ENCODE peak calls at places on chromosomes 13 and 19, in four cellular contexts. M is stimulated activated CD8-positive, alpha-beta memory T cell treated with anti-CD3 and anti-CD28 coated beads, Interleukin-7, amount 100 ng/mL, for 4 hours; T is midbrain; F is kidney glomerular epithelial cell. U is an unnamed sample.
A peak's percentile ranks its signal among the peaks of the same experiment; 100 is the strongest.

GRCh38 chr19:8028951-8029491 is 23.5 kb upstream of the CCL25 start:
- DNase-seq in M (no peak), F (no peak), T (no peak), U (peak; percentile 49)

GRCh38 chr13:43846496-43846895 is 33.0 kb downstream of the CCDC122 start:
- DNase-seq in T (no peak), M (no peak), F (no peak), U (no peak)

GRCh38 chr13:110227864-110228643 is 78.9 kb downstream of the COL4A1 start:
- DNase-seq in F (no peak), M (no peak), T (no peak), U (no peak)

GRCh38 chr13:97328222-97328790 is 105.7 kb upstream of the RAP2A start:
- DNase-seq in M (no peak), F (peak; percentile 32), T (no peak), U (peak; percentile 79)

GRCh38 chr19:52961981-52962380 is 700 bp downstream of the ZNF816 start:
- DNase-seq in M (no peak), T (peak; percentile 4), F (peak; percentile 37), U (peak; percentile 36)

GRCh38 chr19:15098505-15098904 is 8.7 kb upstream of the SYDE1 start:
- DNase-seq in T (no peak), F (no peak), M (no peak), U (no peak)

GRCh38 chr13:74570046-74570445 is 435.8 kb upstream of the KLF12 start:
- DNase-seq in F (no peak), M (no peak), T (no peak), U (no peak)

GRCh38 chr13:113216165-113217056 is 7.0 kb downstream of the CUL4A start:
- DNase-seq in M (no peak), T (peak; percentile 27), F (peak; percentile 37), U (peak; percentile 49)

GRCh38 chr13:108895220-108895704 is 265.9 kb downstream of the MYO16 start:
- DNase-seq in M (no peak), T (peak; percentile 28), F (peak; percentile 50), U (peak; percentile 34)

GRCh38 chr13:113474179-113474578 is 16.3 kb downstream of the DCUN1D2 start:
- DNase-seq in F (peak; percentile 43), M (no peak), T (no peak), U (no peak)

GRCh38 chr19:17703823-17704463 is 15.3 kb upstream of the MAP1S start:
- DNase-seq in F (no peak), M (peak; percentile 46), T (peak; percentile 57), U (peak; percentile 43)

GRCh38 chr13:29125934-29126424 is 305.8 kb downstream of the MTUS2 start:
- DNase-seq in T (no peak), M (no peak), F (no peak), U (no peak)

GRCh38 chr13:113819731-113820715 is 43.9 kb downstream of the GAS6 start:
- DNase-seq in F (no peak), T (no peak), M (no peak), U (no peak)

GRCh38 chr19:10105241-10106099 is 692 bp upstream of the PPAN start:
- DNase-seq in F (no peak), M (peak; percentile 80), T (no peak), U (no peak)

GRCh38 chr19:42111811-42112210 is 20.4 kb downstream of the POU2F2 start:
- DNase-seq in F (peak; percentile 10), T (no peak), M (no peak), U (no peak)

GRCh38 chr13:97346097-97346496 is 87.9 kb upstream of the RAP2A start:
- DNase-seq in F (no peak), T (no peak), M (no peak), U (no peak)